ENCODE peak calls at places on chromosomes 4 and X, in nine cellular contexts. One of them, this sample, is unnamed.

GRCh38 chr4:105092356-105092755 is 54.3 kb upstream of the TET2 start:
- DNase-seq in kidney epithelial cell: peak
- DNase-seq in GM13977: no peak
- DNase-seq in lung: no peak
- DNase-seq in CD8-positive, alpha-beta T cell: no peak
- DNase-seq in left ventricle myocardium inferior: no peak
- DNase-seq in mesothelial cell of epicardium: no peak
- DNase-seq in GM23338: no peak
- DNase-seq in heart left ventricle: no peak
- DNase-seq in this sample: no peak

GRCh38 chr4:151175754-151176153 is 76.3 kb downstream of the RPS3A start:
- DNase-seq in GM13977: no peak
- DNase-seq in CD8-positive, alpha-beta T cell: no peak
- DNase-seq in lung: no peak
- DNase-seq in GM23338: no peak
- DNase-seq in kidney epithelial cell: no peak
- DNase-seq in heart left ventricle: no peak
- DNase-seq in left ventricle myocardium inferior: no peak
- DNase-seq in mesothelial cell of epicardium: no peak
- DNase-seq in this sample: no peak

GRCh38 chr4:183171484-183172267 is 72.6 kb downstream of the WWC2 start:
- DNase-seq in kidney epithelial cell: no peak
- DNase-seq in left ventricle myocardium inferior: no peak
- DNase-seq in GM13977: no peak
- DNase-seq in CD8-positive, alpha-beta T cell: no peak
- DNase-seq in lung: no peak
- DNase-seq in heart left ventricle: no peak
- DNase-seq in mesothelial cell of epicardium: no peak
- DNase-seq in GM23338: no peak
- DNase-seq in this sample: no peak

GRCh38 chr4:6875431-6875831 is 34.2 kb upstream of the TBC1D14 start:
- DNase-seq in mesothelial cell of epicardium: no peak
- DNase-seq in kidney epithelial cell: no peak
- DNase-seq in lung: peak
- DNase-seq in left ventricle myocardium inferior: peak
- DNase-seq in GM13977: no peak
- DNase-seq in heart left ventricle: peak
- DNase-seq in CD8-positive, alpha-beta T cell: no peak
- DNase-seq in GM23338: no peak
- DNase-seq in this sample: no peak

GRCh38 chrX:115582871-115583729 is 22.1 kb downstream of the PLS3 start:
- DNase-seq in GM23338: peak
- DNase-seq in GM13977: no peak
- DNase-seq in heart left ventricle: no peak
- DNase-seq in lung: no peak
- DNase-seq in CD8-positive, alpha-beta T cell: no peak
- DNase-seq in left ventricle myocardium inferior: no peak
- DNase-seq in kidney epithelial cell: no peak
- DNase-seq in mesothelial cell of epicardium: no peak
- DNase-seq in this sample: no peak

GRCh38 chr4:84917087-84917821 is 49.2 kb downstream of the WDFY3 start:
- DNase-seq in GM13977: no peak
- DNase-seq in left ventricle myocardium inferior: no peak
- DNase-seq in CD8-positive, alpha-beta T cell: no peak
- DNase-seq in GM23338: no peak
- DNase-seq in kidney epithelial cell: no peak
- DNase-seq in mesothelial cell of epicardium: no peak
- DNase-seq in heart left ventricle: no peak
- DNase-seq in lung: no peak
- DNase-seq in this sample: no peak

GRCh38 chrX:40581333-40581910 is 652 bp downstream of the ATP6AP2 start:
- DNase-seq in left ventricle myocardium inferior: no peak
- DNase-seq in mesothelial cell of epicardium: no peak
- DNase-seq in lung: no peak
- DNase-seq in CD8-positive, alpha-beta T cell: no peak
- DNase-seq in GM13977: peak
- DNase-seq in GM23338: no peak
- DNase-seq in heart left ventricle: no peak
- DNase-seq in kidney epithelial cell: no peak
- DNase-seq in this sample: no peak

GRCh38 chr4:68184923-68185322 is 55.3 kb upstream of the TMPRSS11F start:
- DNase-seq in left ventricle myocardium inferior: no peak
- DNase-seq in GM13977: no peak
- DNase-seq in lung: no peak
- DNase-seq in CD8-positive, alpha-beta T cell: no peak
- DNase-seq in mesothelial cell of epicardium: no peak
- DNase-seq in heart left ventricle: no peak
- DNase-seq in kidney epithelial cell: no peak
- DNase-seq in GM23338: no peak
- DNase-seq in this sample: no peak

GRCh38 chr4:87973283-87974169 is 2.0 kb upstream of the SPP1 start:
- DNase-seq in lung: no peak
- DNase-seq in CD8-positive, alpha-beta T cell: no peak
- DNase-seq in heart left ventricle: peak
- DNase-seq in kidney epithelial cell: peak
- DNase-seq in left ventricle myocardium inferior: peak
- DNase-seq in mesothelial cell of epicardium: peak
- DNase-seq in GM23338: peak
- DNase-seq in GM13977: peak
- DNase-seq in this sample: no peak

GRCh38 chr4:23888421-23889319 is 1.2 kb downstream of the PPARGC1A start:
- DNase-seq in mesothelial cell of epicardium: no peak
- DNase-seq in left ventricle myocardium inferior: no peak
- DNase-seq in lung: peak
- DNase-seq in kidney epithelial cell: no peak
- DNase-seq in GM23338: peak
- DNase-seq in GM13977: no peak
- DNase-seq in heart left ventricle: peak
- DNase-seq in CD8-positive, alpha-beta T cell: no peak
- DNase-seq in this sample: no peak

GRCh38 chr4:183097251-183098079 is 1.6 kb upstream of the WWC2 start:
- DNase-seq in kidney epithelial cell: no peak
- DNase-seq in CD8-positive, alpha-beta T cell: peak
- DNase-seq in heart left ventricle: peak
- DNase-seq in lung: no peak
- DNase-seq in GM23338: peak
- DNase-seq in GM13977: no peak
- DNase-seq in mesothelial cell of epicardium: peak
- DNase-seq in left ventricle myocardium inferior: peak
- DNase-seq in this sample: no peak

GRCh38 chr4:2783790-2784189 is 9.1 kb upstream of the SH3BP2 start:
- DNase-seq in left ventricle myocardium inferior: no peak
- DNase-seq in kidney epithelial cell: no peak
- DNase-seq in CD8-positive, alpha-beta T cell: no peak
- DNase-seq in heart left ventricle: no peak
- DNase-seq in mesothelial cell of epicardium: no peak
- DNase-seq in lung: no peak
- DNase-seq in GM23338: no peak
- DNase-seq in GM13977: no peak
- DNase-seq in this sample: no peak

GRCh38 chr4:150280081-150280950 is 202.1 kb downstream of the DCLK2 start:
- DNase-seq in left ventricle myocardium inferior: no peak
- DNase-seq in GM23338: no peak
- DNase-seq in CD8-positive, alpha-beta T cell: no peak
- DNase-seq in mesothelial cell of epicardium: no peak
- DNase-seq in kidney epithelial cell: peak
- DNase-seq in heart left ventricle: no peak
- DNase-seq in lung: no peak
- DNase-seq in GM13977: no peak
- DNase-seq in this sample: no peak

GRCh38 chr4:140243345-140243753 is 89.4 kb upstream of the MAML3 start:
- DNase-seq in lung: no peak
- DNase-seq in left ventricle myocardium inferior: no peak
- DNase-seq in CD8-positive, alpha-beta T cell: peak
- DNase-seq in mesothelial cell of epicardium: no peak
- DNase-seq in GM23338: no peak
- DNase-seq in GM13977: peak
- DNase-seq in heart left ventricle: no peak
- DNase-seq in kidney epithelial cell: no peak
- DNase-seq in this sample: no peak

GRCh38 chr4:71270901-71271300 is 67.9 kb upstream of the SLC4A4 start:
- DNase-seq in GM23338: peak
- DNase-seq in heart left ventricle: no peak
- DNase-seq in lung: no peak
- DNase-seq in mesothelial cell of epicardium: no peak
- DNase-seq in GM13977: no peak
- DNase-seq in left ventricle myocardium inferior: no peak
- DNase-seq in CD8-positive, alpha-beta T cell: peak
- DNase-seq in kidney epithelial cell: no peak
- DNase-seq in this sample: no peak
- TF ChIP-seq CTCF in GM23338: peak
- TF ChIP-seq CTCF in heart left ventricle: peak
- TF ChIP-seq CTCF in lung: no peak
- TF ChIP-seq CTCF in mesothelial cell of epicardium: no peak
- TF ChIP-seq CTCF in GM13977: peak
- TF ChIP-seq CTCF in left ventricle myocardium inferior: peak
- TF ChIP-seq CTCF in CD8-positive, alpha-beta T cell: peak
- TF ChIP-seq CTCF in kidney epithelial cell: peak
- TF ChIP-seq CTCF in this sample: peak

GRCh38 chr4:185036842-185037241 is 18.6 kb downstream of the HELT start:
- DNase-seq in mesothelial cell of epicardium: no peak
- DNase-seq in kidney epithelial cell: no peak
- DNase-seq in left ventricle myocardium inferior: no peak
- DNase-seq in CD8-positive, alpha-beta T cell: no peak
- DNase-seq in GM13977: no peak
- DNase-seq in lung: no peak
- DNase-seq in heart left ventricle: no peak
- DNase-seq in GM23338: peak
- DNase-seq in this sample: no peak
- TF ChIP-seq CTCF in mesothelial cell of epicardium: no peak
- TF ChIP-seq CTCF in kidney epithelial cell: no peak
- TF ChIP-seq CTCF in left ventricle myocardium inferior: no peak
- TF ChIP-seq CTCF in CD8-positive, alpha-beta T cell: no peak
- TF ChIP-seq CTCF in GM13977: no peak
- TF ChIP-seq CTCF in lung: no peak
- TF ChIP-seq CTCF in heart left ventricle: no peak
- TF ChIP-seq CTCF in GM23338: peak
- TF ChIP-seq CTCF in this sample: no peak

GRCh38 chr4:86653237-86653865 is 59.2 kb downstream of the PTPN13 start:
- DNase-seq in kidney epithelial cell: no peak
- DNase-seq in GM23338: peak
- DNase-seq in left ventricle myocardium inferior: no peak
- DNase-seq in lung: no peak
- DNase-seq in CD8-positive, alpha-beta T cell: no peak
- DNase-seq in GM13977: no peak
- DNase-seq in mesothelial cell of epicardium: no peak
- DNase-seq in heart left ventricle: no peak
- DNase-seq in this sample: no peak
- TF ChIP-seq CTCF in kidney epithelial cell: peak
- TF ChIP-seq CTCF in GM23338: peak
- TF ChIP-seq CTCF in left ventricle myocardium inferior: no peak
- TF ChIP-seq CTCF in lung: no peak
- TF ChIP-seq CTCF in CD8-positive, alpha-beta T cell: no peak
- TF ChIP-seq CTCF in GM13977: peak
- TF ChIP-seq CTCF in mesothelial cell of epicardium: peak
- TF ChIP-seq CTCF in heart left ventricle: peak
- TF ChIP-seq CTCF in this sample: peak

GRCh38 chr4:106522839-106523238 is 154.3 kb upstream of the GIMD1 start:
- DNase-seq in left ventricle myocardium inferior: no peak
- DNase-seq in lung: no peak
- DNase-seq in heart left ventricle: no peak
- DNase-seq in mesothelial cell of epicardium: no peak
- DNase-seq in kidney epithelial cell: no peak
- DNase-seq in GM23338: peak
- DNase-seq in CD8-positive, alpha-beta T cell: no peak
- DNase-seq in GM13977: no peak
- DNase-seq in this sample: no peak
- TF ChIP-seq CTCF in left ventricle myocardium inferior: no peak
- TF ChIP-seq CTCF in lung: no peak
- TF ChIP-seq CTCF in heart left ventricle: no peak
- TF ChIP-seq CTCF in mesothelial cell of epicardium: no peak
- TF ChIP-seq CTCF in kidney epithelial cell: no peak
- TF ChIP-seq CTCF in GM23338: peak
- TF ChIP-seq CTCF in CD8-positive, alpha-beta T cell: no peak
- TF ChIP-seq CTCF in GM13977: no peak
- TF ChIP-seq CTCF in this sample: peak

DNA sequence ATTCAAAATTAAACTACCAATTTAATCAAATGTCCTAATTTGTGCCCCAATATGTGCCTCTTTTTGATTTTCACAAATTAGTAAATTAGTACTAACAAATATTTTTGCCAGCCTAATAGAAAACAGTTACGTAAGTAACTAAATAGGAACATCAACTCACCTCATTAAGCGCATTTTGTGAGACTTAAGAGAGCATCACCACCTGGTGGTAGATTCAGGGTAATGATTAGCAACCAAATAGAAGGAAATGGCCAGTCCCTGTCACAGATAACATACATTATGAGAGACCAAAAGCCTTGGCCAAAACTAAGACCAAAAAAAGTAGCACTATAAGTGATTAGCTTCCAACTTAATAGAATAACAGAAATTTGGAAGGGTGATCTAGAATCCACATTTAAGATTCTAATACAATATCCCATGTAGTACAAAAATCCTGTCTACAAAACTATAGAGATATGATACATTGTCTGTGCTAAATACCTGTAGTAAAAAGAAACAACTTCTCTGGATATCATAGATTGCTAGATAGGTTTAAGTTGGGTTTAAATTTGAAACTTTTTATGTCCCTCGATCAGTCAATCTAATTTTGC is 46.7 kb downstream of the C4orf46 start:
- DNase-seq in GM23338: peak
- DNase-seq in mesothelial cell of epicardium: no peak
- DNase-seq in GM13977: peak
- DNase-seq in heart left ventricle: no peak
- DNase-seq in kidney epithelial cell: peak
- DNase-seq in left ventricle myocardium inferior: no peak
- DNase-seq in CD8-positive, alpha-beta T cell: no peak
- DNase-seq in lung: no peak
- DNase-seq in this sample: no peak
- TF ChIP-seq CTCF in GM23338: peak
- TF ChIP-seq CTCF in mesothelial cell of epicardium: peak
- TF ChIP-seq CTCF in GM13977: peak
- TF ChIP-seq CTCF in heart left ventricle: peak
- TF ChIP-seq CTCF in kidney epithelial cell: peak
- TF ChIP-seq CTCF in left ventricle myocardium inferior: peak
- TF ChIP-seq CTCF in CD8-positive, alpha-beta T cell: peak
- TF ChIP-seq CTCF in lung: peak
- TF ChIP-seq CTCF in this sample: peak

DNA sequence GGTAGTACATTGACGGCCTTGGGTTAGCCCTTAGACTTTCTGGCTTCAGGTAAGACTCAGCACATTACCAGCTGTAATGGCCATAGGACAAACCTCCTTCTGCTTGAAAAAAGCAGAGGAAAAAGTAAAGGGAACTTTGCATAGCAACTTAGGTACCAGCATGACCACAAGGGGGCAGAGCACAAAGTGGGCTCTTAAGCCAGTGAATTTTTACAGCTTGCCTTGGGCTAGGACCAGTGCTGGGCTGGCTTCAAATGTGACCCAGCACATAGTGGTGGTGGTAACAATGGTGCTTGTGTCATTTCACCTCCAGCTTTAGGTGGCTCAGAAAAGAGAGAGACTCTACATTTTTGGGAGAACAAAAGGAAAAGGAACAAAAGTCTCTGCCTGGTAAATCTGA is 66.1 kb downstream of the KLHL4 start:
- DNase-seq in kidney epithelial cell: no peak
- DNase-seq in mesothelial cell of epicardium: no peak
- DNase-seq in GM13977: no peak
- DNase-seq in lung: no peak
- DNase-seq in CD8-positive, alpha-beta T cell: no peak
- DNase-seq in heart left ventricle: no peak
- DNase-seq in left ventricle myocardium inferior: no peak
- DNase-seq in GM23338: peak
- DNase-seq in this sample: no peak
- TF ChIP-seq CTCF in kidney epithelial cell: peak
- TF ChIP-seq CTCF in mesothelial cell of epicardium: peak
- TF ChIP-seq CTCF in GM13977: peak
- TF ChIP-seq CTCF in lung: no peak
- TF ChIP-seq CTCF in CD8-positive, alpha-beta T cell: no peak
- TF ChIP-seq CTCF in heart left ventricle: peak
- TF ChIP-seq CTCF in left ventricle myocardium inferior: peak
- TF ChIP-seq CTCF in GM23338: peak
- TF ChIP-seq CTCF in this sample: peak